ENCODE peak calls at places on chromosomes 16 and 17, in nine cellular contexts. One of them, this sample, is unnamed.

GRCh38 chr17:8082312-8082711 is 5.2 kb downstream of the ALOX12B start:
- DNase-seq in bronchial epithelial cell: no peak
- DNase-seq in neural progenitor cell: no peak
- DNase-seq in ELR: no peak
- DNase-seq in effector memory CD8-positive, alpha-beta T cell: no peak
- DNase-seq in T-helper 1 cell: no peak
- DNase-seq in RWPE1: no peak
- DNase-seq in PC-3: no peak
- DNase-seq in GM20000: no peak
- DNase-seq in this sample: no peak

GRCh38 chr17:76124582-76125390 is 16.3 kb downstream of the FOXJ1 start:
- DNase-seq in bronchial epithelial cell: no peak
- DNase-seq in neural progenitor cell: peak
- DNase-seq in ELR: peak
- DNase-seq in effector memory CD8-positive, alpha-beta T cell: no peak
- DNase-seq in T-helper 1 cell: no peak
- DNase-seq in RWPE1: no peak
- DNase-seq in PC-3: peak
- DNase-seq in GM20000: peak
- DNase-seq in this sample: no peak

GRCh38 chr16:84266451-84266850 is 26.6 kb upstream of the KCNG4 start:
- DNase-seq in bronchial epithelial cell: peak
- DNase-seq in neural progenitor cell: peak
- DNase-seq in ELR: peak
- DNase-seq in effector memory CD8-positive, alpha-beta T cell: no peak
- DNase-seq in T-helper 1 cell: no peak
- DNase-seq in RWPE1: peak
- DNase-seq in PC-3: peak
- DNase-seq in GM20000: peak
- DNase-seq in this sample: peak

GRCh38 chr17:76063880-76064546 is 8.3 kb downstream of the SRP68 start:
- DNase-seq in bronchial epithelial cell: no peak
- DNase-seq in neural progenitor cell: no peak
- DNase-seq in ELR: no peak
- DNase-seq in effector memory CD8-positive, alpha-beta T cell: no peak
- DNase-seq in T-helper 1 cell: no peak
- DNase-seq in RWPE1: no peak
- DNase-seq in PC-3: no peak
- DNase-seq in GM20000: peak
- DNase-seq in this sample: no peak

GRCh38 chr17:40648326-40648968 is 829 bp upstream of the SMARCE1 start:
- DNase-seq in bronchial epithelial cell: peak
- DNase-seq in neural progenitor cell: peak
- DNase-seq in ELR: peak
- DNase-seq in effector memory CD8-positive, alpha-beta T cell: no peak
- DNase-seq in T-helper 1 cell: no peak
- DNase-seq in RWPE1: no peak
- DNase-seq in PC-3: no peak
- DNase-seq in GM20000: no peak
- DNase-seq in this sample: peak

GRCh38 chr17:74922694-74923537 is at the start of gene USH1G:
- DNase-seq in bronchial epithelial cell: no peak
- DNase-seq in neural progenitor cell: peak
- DNase-seq in ELR: no peak
- DNase-seq in effector memory CD8-positive, alpha-beta T cell: no peak
- DNase-seq in T-helper 1 cell: no peak
- DNase-seq in RWPE1: peak
- DNase-seq in PC-3: peak
- DNase-seq in GM20000: peak
- DNase-seq in this sample: no peak

GRCh38 chr16:14389359-14389758 is 240.7 kb downstream of the PARN start:
- DNase-seq in bronchial epithelial cell: peak
- DNase-seq in neural progenitor cell: no peak
- DNase-seq in ELR: no peak
- DNase-seq in effector memory CD8-positive, alpha-beta T cell: no peak
- DNase-seq in T-helper 1 cell: no peak
- DNase-seq in RWPE1: peak
- DNase-seq in PC-3: no peak
- DNase-seq in GM20000: no peak
- DNase-seq in this sample: no peak

GRCh38 chr17:37373530-37374159 is 2.1 kb upstream of the C17orf78 start:
- DNase-seq in bronchial epithelial cell: peak
- DNase-seq in neural progenitor cell: peak
- DNase-seq in ELR: peak
- DNase-seq in effector memory CD8-positive, alpha-beta T cell: peak
- DNase-seq in T-helper 1 cell: no peak
- DNase-seq in RWPE1: peak
- DNase-seq in PC-3: peak
- DNase-seq in GM20000: peak
- DNase-seq in this sample: peak

GRCh38 chr17:47275245-47275984 is 21.8 kb downstream of the ITGB3 start:
- DNase-seq in bronchial epithelial cell: peak
- DNase-seq in neural progenitor cell: peak
- DNase-seq in ELR: peak
- DNase-seq in effector memory CD8-positive, alpha-beta T cell: no peak
- DNase-seq in T-helper 1 cell: no peak
- DNase-seq in RWPE1: peak
- DNase-seq in PC-3: peak
- DNase-seq in GM20000: no peak
- DNase-seq in this sample: no peak

GRCh38 chr16:49810769-49811315 is 45.1 kb downstream of the ZNF423 start:
- DNase-seq in bronchial epithelial cell: no peak
- DNase-seq in neural progenitor cell: no peak
- DNase-seq in ELR: no peak
- DNase-seq in effector memory CD8-positive, alpha-beta T cell: no peak
- DNase-seq in T-helper 1 cell: no peak
- DNase-seq in RWPE1: no peak
- DNase-seq in PC-3: no peak
- DNase-seq in GM20000: no peak
- DNase-seq in this sample: no peak

GRCh38 chr17:59423903-59424302 is 92.4 kb downstream of the YPEL2 start:
- DNase-seq in bronchial epithelial cell: no peak
- DNase-seq in neural progenitor cell: no peak
- DNase-seq in ELR: no peak
- DNase-seq in effector memory CD8-positive, alpha-beta T cell: no peak
- DNase-seq in T-helper 1 cell: no peak
- DNase-seq in RWPE1: no peak
- DNase-seq in PC-3: no peak
- DNase-seq in GM20000: no peak
- DNase-seq in this sample: no peak

GRCh38 chr16:19755268-19755667 is 37.2 kb downstream of the IQCK start:
- DNase-seq in bronchial epithelial cell: no peak
- DNase-seq in neural progenitor cell: no peak
- DNase-seq in ELR: no peak
- DNase-seq in effector memory CD8-positive, alpha-beta T cell: no peak
- DNase-seq in T-helper 1 cell: no peak
- DNase-seq in RWPE1: no peak
- DNase-seq in PC-3: no peak
- DNase-seq in GM20000: no peak
- DNase-seq in this sample: no peak

GRCh38 chr17:10198509-10199249 is at the start of gene GAS7:
- DNase-seq in bronchial epithelial cell: no peak
- DNase-seq in neural progenitor cell: peak
- DNase-seq in ELR: peak
- DNase-seq in effector memory CD8-positive, alpha-beta T cell: peak
- DNase-seq in T-helper 1 cell: no peak
- DNase-seq in RWPE1: no peak
- DNase-seq in PC-3: no peak
- DNase-seq in GM20000: peak
- DNase-seq in this sample: peak

GRCh38 chr17:67818110-67819002 is 6.9 kb upstream of the BPTF start:
- DNase-seq in bronchial epithelial cell: no peak
- DNase-seq in neural progenitor cell: no peak
- DNase-seq in ELR: peak
- DNase-seq in effector memory CD8-positive, alpha-beta T cell: no peak
- DNase-seq in T-helper 1 cell: no peak
- DNase-seq in RWPE1: no peak
- DNase-seq in PC-3: peak
- DNase-seq in GM20000: peak
- DNase-seq in this sample: peak

GRCh38 chr17:79008666-79009387 is 737 bp downstream of the CANT1 start:
- DNase-seq in bronchial epithelial cell: no peak
- DNase-seq in neural progenitor cell: no peak
- DNase-seq in ELR: no peak
- DNase-seq in effector memory CD8-positive, alpha-beta T cell: no peak
- DNase-seq in T-helper 1 cell: no peak
- DNase-seq in RWPE1: no peak
- DNase-seq in PC-3: no peak
- DNase-seq in GM20000: no peak
- DNase-seq in this sample: no peak

GRCh38 chr17:33651631-33652030 is 358.5 kb upstream of the ASIC2 start:
- DNase-seq in bronchial epithelial cell: no peak
- DNase-seq in neural progenitor cell: no peak
- DNase-seq in ELR: no peak
- DNase-seq in effector memory CD8-positive, alpha-beta T cell: no peak
- DNase-seq in T-helper 1 cell: no peak
- DNase-seq in RWPE1: peak
- DNase-seq in PC-3: peak
- DNase-seq in GM20000: no peak
- DNase-seq in this sample: no peak

GRCh38 chr17:81735181-81736102 is 23.4 kb downstream of the SLC25A10 start:
- DNase-seq in bronchial epithelial cell: peak
- DNase-seq in neural progenitor cell: no peak
- DNase-seq in ELR: peak
- DNase-seq in effector memory CD8-positive, alpha-beta T cell: no peak
- DNase-seq in T-helper 1 cell: no peak
- DNase-seq in RWPE1: no peak
- DNase-seq in PC-3: peak
- DNase-seq in GM20000: peak
- DNase-seq in this sample: peak

GRCh38 chr16:11799017-11799381 is 1.9 kb upstream of the ZC3H7A start:
- DNase-seq in bronchial epithelial cell: no peak
- DNase-seq in neural progenitor cell: no peak
- DNase-seq in ELR: no peak
- DNase-seq in effector memory CD8-positive, alpha-beta T cell: no peak
- DNase-seq in T-helper 1 cell: no peak
- DNase-seq in RWPE1: no peak
- DNase-seq in PC-3: no peak
- DNase-seq in GM20000: no peak
- DNase-seq in this sample: no peak

GRCh38 chr17:69061901-69062556 is 1.3 kb upstream of the ABCA9 start:
- DNase-seq in bronchial epithelial cell: no peak
- DNase-seq in neural progenitor cell: no peak
- DNase-seq in ELR: no peak
- DNase-seq in effector memory CD8-positive, alpha-beta T cell: no peak
- DNase-seq in T-helper 1 cell: no peak
- DNase-seq in RWPE1: no peak
- DNase-seq in PC-3: no peak
- DNase-seq in GM20000: no peak
- DNase-seq in this sample: no peak

GRCh38 chr17:61484174-61484573 is 32.0 kb downstream of the TBX4 start:
- DNase-seq in bronchial epithelial cell: no peak
- DNase-seq in neural progenitor cell: no peak
- DNase-seq in ELR: no peak
- DNase-seq in effector memory CD8-positive, alpha-beta T cell: no peak
- DNase-seq in T-helper 1 cell: no peak
- DNase-seq in RWPE1: no peak
- DNase-seq in PC-3: no peak
- DNase-seq in GM20000: no peak
- DNase-seq in this sample: no peak

GRCh38 chr17:80475949-80476876 is at the start of gene NPTX1:
- DNase-seq in bronchial epithelial cell: no peak
- DNase-seq in neural progenitor cell: peak
- DNase-seq in ELR: no peak
- DNase-seq in effector memory CD8-positive, alpha-beta T cell: no peak
- DNase-seq in T-helper 1 cell: no peak
- DNase-seq in RWPE1: peak
- DNase-seq in PC-3: peak
- DNase-seq in GM20000: peak
- DNase-seq in this sample: no peak

GRCh38 chr16:1338119-1338730 is 4.8 kb downstream of the BAIAP3 start:
- DNase-seq in bronchial epithelial cell: no peak
- DNase-seq in neural progenitor cell: peak
- DNase-seq in ELR: peak
- DNase-seq in effector memory CD8-positive, alpha-beta T cell: no peak
- DNase-seq in T-helper 1 cell: no peak
- DNase-seq in RWPE1: no peak
- DNase-seq in PC-3: peak
- DNase-seq in GM20000: peak
- DNase-seq in this sample: no peak

GRCh38 chr17:11553135-11553534 is 45.1 kb upstream of the DNAH9 start:
- DNase-seq in bronchial epithelial cell: no peak
- DNase-seq in neural progenitor cell: no peak
- DNase-seq in ELR: no peak
- DNase-seq in effector memory CD8-positive, alpha-beta T cell: no peak
- DNase-seq in T-helper 1 cell: no peak
- DNase-seq in RWPE1: no peak
- DNase-seq in PC-3: no peak
- DNase-seq in GM20000: no peak
- DNase-seq in this sample: no peak

GRCh38 chr17:19713462-19713861 is 2.9 kb downstream of the SLC47A2 start:
- DNase-seq in bronchial epithelial cell: no peak
- DNase-seq in neural progenitor cell: no peak
- DNase-seq in ELR: peak
- DNase-seq in effector memory CD8-positive, alpha-beta T cell: no peak
- DNase-seq in T-helper 1 cell: no peak
- DNase-seq in RWPE1: no peak
- DNase-seq in PC-3: peak
- DNase-seq in GM20000: no peak
- DNase-seq in this sample: no peak

GRCh38 chr16:49700222-49700927 is 155.5 kb downstream of the ZNF423 start:
- DNase-seq in bronchial epithelial cell: no peak
- DNase-seq in neural progenitor cell: peak
- DNase-seq in ELR: no peak
- DNase-seq in effector memory CD8-positive, alpha-beta T cell: no peak
- DNase-seq in T-helper 1 cell: no peak
- DNase-seq in RWPE1: no peak
- DNase-seq in PC-3: no peak
- DNase-seq in GM20000: no peak
- DNase-seq in this sample: no peak

GRCh38 chr17:32461853-32462617 is 17.7 kb downstream of the PSMD11 start:
- DNase-seq in bronchial epithelial cell: peak
- DNase-seq in neural progenitor cell: peak
- DNase-seq in ELR: peak
- DNase-seq in effector memory CD8-positive, alpha-beta T cell: peak
- DNase-seq in T-helper 1 cell: peak
- DNase-seq in RWPE1: peak
- DNase-seq in PC-3: peak
- DNase-seq in GM20000: peak
- DNase-seq in this sample: peak

GRCh38 chr16:745739-746138 is 4.9 kb upstream of the CIAO3 start:
- DNase-seq in bronchial epithelial cell: no peak
- DNase-seq in neural progenitor cell: peak
- DNase-seq in ELR: peak
- DNase-seq in effector memory CD8-positive, alpha-beta T cell: no peak
- DNase-seq in T-helper 1 cell: no peak
- DNase-seq in RWPE1: no peak
- DNase-seq in PC-3: no peak
- DNase-seq in GM20000: peak
- DNase-seq in this sample: no peak

GRCh38 chr16:52114414-52114813 is 432.5 kb downstream of the TOX3 start:
- DNase-seq in bronchial epithelial cell: peak
- DNase-seq in neural progenitor cell: no peak
- DNase-seq in ELR: no peak
- DNase-seq in effector memory CD8-positive, alpha-beta T cell: no peak
- DNase-seq in T-helper 1 cell: no peak
- DNase-seq in RWPE1: peak
- DNase-seq in PC-3: no peak
- DNase-seq in GM20000: no peak
- DNase-seq in this sample: no peak

GRCh38 chr17:11144358-11145233 is 96.4 kb upstream of the SHISA6 start:
- DNase-seq in bronchial epithelial cell: peak
- DNase-seq in neural progenitor cell: peak
- DNase-seq in ELR: peak
- DNase-seq in effector memory CD8-positive, alpha-beta T cell: no peak
- DNase-seq in T-helper 1 cell: no peak
- DNase-seq in RWPE1: peak
- DNase-seq in PC-3: peak
- DNase-seq in GM20000: no peak
- DNase-seq in this sample: no peak